ENCODE peak calls at places on chromosomes 3 and 15, in ten cellular contexts. Y, I, A, S, V, T, R, F, L and B are unnamed samples.

GRCh38 chr3:123809597-123809996 is 74.5 kb downstream of the MYLK start:
- DNase-seq in S (no peak), R (no peak), Y (no peak), L (no peak), V (no peak), T (no peak), F (no peak), I (no peak), A (peak), B (no peak)

GRCh38 chr3:120524171-120524923 is 71.8 kb upstream of the NDUFB4 start:
- DNase-seq in A (peak), S (no peak), R (no peak), F (no peak), I (no peak), T (no peak), L (no peak), Y (no peak), V (no peak), B (no peak)

GRCh38 chr3:129610276-129610675 is 3.8 kb upstream of the PLXND1 start:
- DNase-seq in A (no peak), Y (no peak), V (no peak), T (no peak), L (no peak), R (no peak), S (no peak), I (no peak), F (no peak), B (no peak)

GRCh38 chr3:127954642-127955041 is 39.6 kb downstream of the KBTBD12 start:
- DNase-seq in A (no peak), R (peak), T (no peak), S (peak), F (no peak), L (no peak), Y (no peak), V (no peak), I (no peak), B (no peak)

GRCh38 chr15:59245583-59245982 is 38.9 kb downstream of the LDHAL6B start:
- DNase-seq in Y (no peak), T (no peak), F (no peak), I (no peak), R (no peak), S (no peak), V (no peak), L (no peak), A (no peak), B (no peak)

GRCh38 chr15:52441846-52442245 is 86.8 kb downstream of the MYO5A start:
- DNase-seq in S (no peak), I (no peak), V (no peak), Y (no peak), R (no peak), T (no peak), L (no peak), A (no peak), F (no peak), B (no peak)

GRCh38 chr3:147630921-147631320 is 221.8 kb downstream of the ZIC1 start:
- DNase-seq in L (no peak), A (no peak), T (no peak), V (no peak), R (no peak), I (no peak), F (no peak), Y (no peak), S (no peak), B (no peak)

GRCh38 chr3:109683746-109684145 is 346.4 kb upstream of the DPPA4 start:
- DNase-seq in Y (no peak), S (no peak), V (no peak), A (peak), F (no peak), T (no peak), I (no peak), R (no peak), L (no peak), B (no peak)

GRCh38 chr15:73954188-73955145 is 28.2 kb downstream of the LOXL1 start:
- DNase-seq in L (no peak), A (no peak), F (no peak), I (no peak), S (no peak), V (no peak), T (no peak), Y (no peak), R (no peak), B (no peak)

GRCh38 chr15:91298101-91298500 is 198.0 kb downstream of the SV2B start:
- DNase-seq in I (no peak), A (no peak), F (no peak), T (no peak), L (no peak), Y (no peak), V (no peak), R (no peak), S (no peak), B (no peak)

GRCh38 chr3:10955694-10956453 is 36.7 kb upstream of the SLC6A1 start:
- DNase-seq in L (no peak), V (no peak), F (no peak), S (no peak), I (no peak), R (peak), T (no peak), A (no peak), Y (no peak), B (no peak)

GRCh38 chr3:158617982-158618875 is 26.1 kb upstream of the GFM1 start:
- DNase-seq in S (no peak), T (no peak), R (no peak), A (no peak), I (peak), L (no peak), Y (no peak), F (no peak), V (no peak), B (no peak)

GRCh38 chr3:40615110-40615915 is 90.6 kb downstream of the ZNF621 start:
- DNase-seq in R (no peak), Y (no peak), I (no peak), T (no peak), A (no peak), F (no peak), S (peak), V (no peak), L (no peak), B (no peak)

GRCh38 chr3:119637679-119638525 is 22.5 kb downstream of the POPDC2 start:
- DNase-seq in L (no peak), V (peak), F (no peak), S (no peak), R (no peak), I (no peak), A (peak), Y (no peak), T (no peak), B (peak)

GRCh38 chr3:45992133-45992729 is 3.4 kb downstream of the FYCO1 start:
- DNase-seq in Y (no peak), L (no peak), V (no peak), A (no peak), T (no peak), F (no peak), R (no peak), S (no peak), I (no peak), B (no peak)

GRCh38 chr3:157121522-157121921 is 38.4 kb downstream of the CCNL1 start:
- DNase-seq in Y (no peak), A (no peak), V (no peak), I (no peak), T (no peak), S (no peak), L (no peak), F (no peak), R (no peak), B (no peak)

GRCh38 chr3:149964296-149964695 is 6.4 kb downstream of the PFN2 start:
- DNase-seq in T (no peak), F (no peak), A (no peak), V (no peak), Y (no peak), L (no peak), I (no peak), S (no peak), R (no peak), B (no peak)

GRCh38 chr15:38577405-38577987 is 12.9 kb upstream of the RASGRP1 start:
- DNase-seq in V (no peak), A (no peak), T (no peak), F (no peak), S (no peak), R (no peak), I (no peak), Y (no peak), L (no peak), B (no peak)

GRCh38 chr3:61889259-61889658 is 327.9 kb downstream of the PTPRG start:
- DNase-seq in A (no peak), V (no peak), T (no peak), Y (no peak), F (no peak), R (no peak), S (no peak), I (no peak), L (no peak), B (no peak)

GRCh38 chr3:130093741-130094391 is 12.2 kb downstream of the ALG1L2 start:
- DNase-seq in Y (no peak), L (no peak), R (no peak), V (no peak), S (no peak), I (no peak), F (no peak), T (no peak), A (no peak), B (no peak)

GRCh38 chr3:76970006-76970680 is 69.8 kb upstream of the ROBO2 start:
- DNase-seq in Y (no peak), L (no peak), S (no peak), F (no peak), I (no peak), T (no peak), V (no peak), R (no peak), A (no peak), B (no peak)

GRCh38 chr3:40996827-40997710 is 202.2 kb upstream of the CTNNB1 start:
- DNase-seq in F (no peak), Y (no peak), L (no peak), S (peak), V (no peak), R (no peak), A (no peak), I (no peak), T (no peak), B (no peak)

GRCh38 chr15:57611938-57612337 is 20.2 kb downstream of the MYZAP start:
- DNase-seq in A (peak), R (no peak), L (peak), Y (no peak), T (no peak), I (peak), V (no peak), F (no peak), S (peak), B (no peak)

GRCh38 chr3:47984089-47984759 is 32.0 kb downstream of the MAP4 start:
- DNase-seq in Y (no peak), F (no peak), V (no peak), L (no peak), T (no peak), I (peak), R (no peak), A (peak), S (no peak), B (peak)

GRCh38 chr3:131903988-131904415 is 130.8 kb downstream of the CPNE4 start:
- DNase-seq in I (no peak), S (no peak), T (peak), R (no peak), A (peak), V (no peak), Y (no peak), L (no peak), F (no peak), B (peak)

GRCh38 chr3:189488241-189488767 is 142.9 kb upstream of the TP63 start:
- DNase-seq in I (no peak), L (no peak), T (no peak), F (no peak), Y (no peak), A (peak), R (peak), V (no peak), S (no peak), B (peak)

GRCh38 chr15:99410477-99410876 is 155.3 kb upstream of the MEF2A start:
- DNase-seq in A (no peak), L (no peak), S (no peak), I (no peak), Y (no peak), T (no peak), F (no peak), V (peak), R (no peak), B (no peak)